ENCODE peak calls at places on chromosomes 4 and X, in nine cellular contexts. J is CD8-positive, alpha-beta T cell; Z is mucosa of descending colon; D is ovary; R is colonic mucosa; P is AG04450; A is left lung; W is kidney epithelial cell; G is AG10803. Q is an unnamed sample.

GRCh38 chr4:39235701-39236100 is 53.4 kb downstream of the WDR19 start:
- DNase-seq in J (no peak), Z (no peak), D (no peak), R (no peak), P (no peak), A (no peak), W (no peak), G (no peak), Q (peak)

GRCh38 chr4:141905751-141906150 is 269.4 kb downstream of the IL15 start:
- DNase-seq in J (no peak), Z (no peak), D (no peak), R (no peak), P (peak), A (no peak), W (peak), G (peak), Q (peak)

GRCh38 chrX:85111347-85111746 is 107.7 kb downstream of the APOOL start:
- DNase-seq in J (no peak), Z (no peak), D (no peak), R (peak), P (no peak), A (no peak), W (no peak), G (peak), Q (peak)

GRCh38 chrX:44072631-44073030 is 99.4 kb upstream of the NDP start:
- DNase-seq in J (no peak), Z (no peak), D (no peak), R (no peak), P (no peak), A (no peak), W (no peak), G (peak), Q (no peak)

GRCh38 chr4:56681158-56681848 is at the start of gene HOPX:
- DNase-seq in J (peak), Z (no peak), D (no peak), R (no peak), P (no peak), A (peak), W (peak), G (no peak), Q (peak)

GRCh38 chrX:16484338-16484737 is 165.6 kb upstream of the S100G start:
- DNase-seq in J (no peak), Z (no peak), D (no peak), R (no peak), P (peak), A (no peak), W (peak), G (peak), Q (peak)

GRCh38 chr4:88759039-88759631 is 61.5 kb upstream of the NAP1L5 start:
- DNase-seq in J (no peak), Z (no peak), D (no peak), R (no peak), P (no peak), A (no peak), W (no peak), G (peak), Q (peak)

GRCh38 chr4:155025762-155026457 is 182.5 kb upstream of the NPY2R start:
- DNase-seq in J (no peak), Z (no peak), D (no peak), R (peak), P (no peak), A (no peak), W (no peak), G (no peak), Q (peak)

GRCh38 chr4:185219551-185220344 is 10.3 kb downstream of the SNX25 start:
- DNase-seq in J (no peak), Z (no peak), D (peak), R (peak), P (no peak), A (no peak), W (no peak), G (peak), Q (peak)

GRCh38 chr4:74228691-74229640 is 71.0 kb downstream of the MTHFD2L start:
- DNase-seq in J (peak), Z (peak), D (peak), R (peak), P (peak), A (peak), W (no peak), G (peak), Q (peak)

GRCh38 chrX:155900765-155901164 is 19.6 kb downstream of the VAMP7 start:
- DNase-seq in J (no peak), Z (no peak), D (no peak), R (no peak), P (no peak), A (no peak), W (no peak), G (no peak), Q (no peak)

GRCh38 chrX:24259544-24260240 is 54.2 kb downstream of the SUPT20HL2 start:
- DNase-seq in J (peak), Z (no peak), D (peak), R (peak), P (peak), A (no peak), W (peak), G (peak), Q (peak)

GRCh38 chrX:150099316-150099715 is 161.0 kb upstream of the EOLA2 start:
- DNase-seq in J (no peak), Z (no peak), D (no peak), R (no peak), P (no peak), A (no peak), W (no peak), G (no peak), Q (no peak)

GRCh38 chr4:121728798-121729226 is 32.0 kb upstream of the ANXA5 start:
- DNase-seq in J (no peak), Z (no peak), D (no peak), R (no peak), P (no peak), A (no peak), W (no peak), G (peak), Q (peak)

GRCh38 chrX:12993823-12994222 is 18.9 kb downstream of the TMSB4X start:
- DNase-seq in J (no peak), Z (no peak), D (no peak), R (no peak), P (no peak), A (no peak), W (no peak), G (no peak), Q (peak)

GRCh38 chrX:19640693-19641374 is 125.5 kb upstream of the MAP3K15 start:
- DNase-seq in J (no peak), Z (no peak), D (no peak), R (no peak), P (no peak), A (no peak), W (no peak), G (peak), Q (no peak)

GRCh38 chrX:102546818-102547493 is 30.4 kb upstream of the TMSB15A start:
- DNase-seq in J (no peak), Z (no peak), D (no peak), R (no peak), P (no peak), A (no peak), W (no peak), G (no peak), Q (no peak)

GRCh38 chr4:43816107-43816506 is 632.5 kb downstream of the KCTD8 start:
- DNase-seq in J (no peak), Z (no peak), D (no peak), R (no peak), P (no peak), A (no peak), W (no peak), G (no peak), Q (no peak)

GRCh38 chrX:114095789-114096188 is 488.1 kb upstream of the HTR2C start:
- DNase-seq in J (no peak), Z (no peak), D (no peak), R (no peak), P (no peak), A (no peak), W (no peak), G (no peak), Q (no peak)

GRCh38 chr4:125198916-125199315 is 115.8 kb upstream of the FAT4 start:
- DNase-seq in J (no peak), Z (no peak), D (no peak), R (no peak), P (no peak), A (no peak), W (no peak), G (peak), Q (no peak)

GRCh38 chrX:9180623-9181022 is 146.7 kb upstream of the FAM9B start:
- DNase-seq in J (no peak), Z (no peak), D (no peak), R (no peak), P (no peak), A (no peak), W (no peak), G (no peak), Q (no peak)
- TF ChIP-seq CTCF in J (no peak), Z (no peak), D (no peak), R (no peak), P (no peak), A (no peak), W (no peak), G (no peak), Q (no peak)

DNA sequence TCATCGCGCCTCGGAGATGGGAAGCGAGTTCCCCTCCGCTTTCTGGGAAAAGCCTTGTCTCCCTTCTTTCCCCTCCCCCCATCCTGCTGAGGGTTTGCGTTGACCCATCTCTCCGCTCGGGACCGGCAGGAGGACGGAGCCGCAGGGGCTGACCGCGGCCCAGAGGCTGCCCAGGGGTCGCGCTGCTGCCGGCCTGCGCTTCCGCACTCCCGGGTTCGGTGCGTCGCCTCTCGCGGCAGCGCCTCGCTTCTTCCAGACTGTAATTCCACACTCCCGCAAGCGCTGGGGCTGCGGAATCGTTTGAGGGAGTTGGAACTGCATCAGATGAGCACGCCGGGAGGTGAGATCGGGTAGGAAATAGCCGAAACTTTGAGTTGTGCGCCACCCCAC is 88.3 kb downstream of the BCOR start:
- DNase-seq in J (no peak), Z (no peak), D (peak), R (no peak), P (no peak), A (peak), W (no peak), G (no peak), Q (no peak)
- H3K4me3 ChIP-seq in J (peak), Z (no peak), D (no peak), R (no peak), P (no peak), A (no peak), W (no peak), G (peak), Q (no peak)

GRCh38 chr4:102637391-102637790 is 123.4 kb downstream of the MANBA start:
- DNase-seq in J (no peak), Z (no peak), D (no peak), R (no peak), P (no peak), A (no peak), W (no peak), G (no peak), Q (no peak)

GRCh38 chr4:102640669-102641068 is 120.1 kb downstream of the MANBA start:
- DNase-seq in J (no peak), Z (no peak), D (no peak), R (no peak), P (peak), A (no peak), W (no peak), G (peak), Q (peak)

GRCh38 chr4:102638621-102639020 is 122.1 kb downstream of the MANBA start:
- DNase-seq in J (no peak), Z (no peak), D (no peak), R (no peak), P (no peak), A (no peak), W (no peak), G (no peak), Q (peak)

GRCh38 chr4:102641796-102642195 is 119.0 kb downstream of the MANBA start:
- DNase-seq in J (no peak), Z (no peak), D (no peak), R (no peak), P (no peak), A (no peak), W (no peak), G (no peak), Q (no peak)

GRCh38 chr4:102639602-102640001 is 121.2 kb downstream of the MANBA start:
- DNase-seq in J (no peak), Z (no peak), D (no peak), R (no peak), P (no peak), A (no peak), W (no peak), G (no peak), Q (no peak)
- TF ChIP-seq CTCF in J (no peak), Z (no peak), D (no peak), R (no peak), P (no peak), A (no peak), W (no peak), G (no peak), Q (no peak)

GRCh38 chr4:62709618-62710252 is 1509.6 kb downstream of the ADGRL3 start:
- DNase-seq in J (no peak), Z (no peak), D (no peak), R (no peak), P (no peak), A (no peak), W (no peak), G (no peak), Q (peak)
- H3K4me3 ChIP-seq in J (no peak), Z (no peak), D (no peak), R (no peak), P (no peak), A (no peak), W (no peak), G (no peak), Q (no peak)

DNA sequence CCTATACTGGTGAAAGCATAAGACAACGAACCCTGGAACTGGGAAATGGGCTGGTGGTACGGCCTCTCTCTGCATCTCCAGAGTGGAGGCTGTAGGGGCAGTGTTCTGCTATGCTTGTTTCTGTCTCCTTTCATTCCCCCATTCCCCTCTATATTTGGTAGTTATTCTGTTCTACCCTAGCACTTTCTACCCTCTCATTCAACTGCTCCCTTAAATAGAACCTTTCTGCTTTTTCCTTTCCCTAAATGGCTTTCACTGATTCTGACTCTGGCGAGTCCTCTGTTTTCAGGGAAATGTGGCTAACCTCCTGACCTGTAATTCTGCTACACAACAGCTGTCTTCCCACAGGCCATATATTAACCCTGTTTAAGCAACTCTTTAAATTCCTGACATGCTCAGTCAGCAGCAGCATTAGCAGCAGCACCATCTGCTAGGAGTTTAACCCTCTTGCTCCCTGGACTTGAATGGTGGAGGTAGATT is 94.2 kb downstream of the CXCL13 start:
- DNase-seq in J (no peak), Z (no peak), D (no peak), R (no peak), P (peak), A (no peak), W (peak), G (peak), Q (peak)
- TF ChIP-seq CTCF in J (no peak), Z (no peak), D (no peak), R (no peak), P (peak), A (no peak), W (peak), G (peak), Q (peak)

GRCh38 chr4:27050731-27051130 is 190.1 kb downstream of the STIM2 start:
- DNase-seq in J (no peak), Z (no peak), D (no peak), R (no peak), P (no peak), A (no peak), W (no peak), G (no peak), Q (no peak)

GRCh38 chr4:27049101-27049829 is 188.6 kb downstream of the STIM2 start:
- DNase-seq in J (no peak), Z (no peak), D (no peak), R (peak), P (no peak), A (no peak), W (no peak), G (no peak), Q (no peak)

GRCh38 chr4:27046851-27047250 is 186.2 kb downstream of the STIM2 start:
- DNase-seq in J (no peak), Z (no peak), D (no peak), R (no peak), P (no peak), A (no peak), W (no peak), G (no peak), Q (no peak)

GRCh38 chr4:27043200-27043599 is 182.6 kb downstream of the STIM2 start:
- DNase-seq in J (no peak), Z (no peak), D (no peak), R (no peak), P (no peak), A (no peak), W (no peak), G (no peak), Q (no peak)

GRCh38 chr4:27048350-27049100 is 187.9 kb downstream of the STIM2 start:
- DNase-seq in J (no peak), Z (no peak), D (no peak), R (peak), P (no peak), A (no peak), W (no peak), G (peak), Q (peak)
- H3K4me3 ChIP-seq in J (no peak), Z (no peak), D (no peak), R (peak), P (peak), A (peak), W (peak), G (peak), Q (peak)